ENCODE peak calls at places on chromosomes 16 and 17, in six cellular contexts. X is tibial nerve, A is A549, W is fibroblast of mammary gland, C is prostate gland, P is dorsolateral prefrontal cortex. F is an unnamed sample.

GRCh38 chr17:12549499-12549901 is 116.2 kb upstream of the MYOCD start:
- DNase-seq in A (no peak), P (no peak), C (no peak), X (no peak), W (no peak), F (peak; percentile 20)

GRCh38 chr16:9040766-9041430 is 50.5 kb upstream of the HAPSTR1 start:
- DNase-seq in P (no peak), W (no peak), A (no peak), X (no peak), C (no peak), F (no peak)

GRCh38 chr17:39923230-39923629 is 4.2 kb downstream of the ORMDL3 start:
- DNase-seq in P (no peak), W (no peak), C (no peak), A (no peak), X (no peak), F (no peak)

GRCh38 chr16:554640-555413 is 5.4 kb upstream of the PRR35 start:
- DNase-seq in X (no peak), A (no peak), C (peak; percentile 20), W (peak; percentile 80), P (no peak), F (no peak)

GRCh38 chr17:33028778-33029177 is 37.1 kb downstream of the SPACA3 start:
- DNase-seq in X (no peak), W (no peak), P (no peak), A (no peak), C (no peak), F (no peak)

GRCh38 chr16:30526137-30526822 is at the start of gene ZNF768:
- DNase-seq in W (peak; percentile 7), X (no peak), P (no peak), C (no peak), A (peak; percentile 44), F (peak; percentile 40)

GRCh38 chr17:76327689-76328088 is 19.6 kb upstream of the QRICH2 start:
- DNase-seq in C (no peak), A (no peak), X (no peak), W (no peak), P (no peak), F (no peak)

GRCh38 chr17:73410586-73411329 is 99.0 kb upstream of the CDC42EP4 start:
- DNase-seq in C (no peak), W (no peak), A (no peak), X (no peak), P (no peak), F (no peak)

GRCh38 chr17:19354748-19355147 is 7.8 kb downstream of the B9D1 start:
- DNase-seq in P (no peak), A (no peak), C (no peak), W (no peak), X (no peak), F (no peak)

GRCh38 chr17:44636562-44636961 is 19.7 kb upstream of the MEIOC start:
- DNase-seq in P (no peak), W (peak; percentile 67), A (peak; percentile 67), C (no peak), X (no peak), F (peak; percentile 81)

GRCh38 chr16:2698996-2699750 is 16.9 kb downstream of the KCTD5 start:
- DNase-seq in X (no peak), P (peak; percentile 61), C (no peak), A (no peak), W (no peak), F (no peak)

GRCh38 chr16:47113130-47113529 is 30.6 kb downstream of the NETO2 start:
- DNase-seq in A (no peak), W (no peak), C (no peak), X (no peak), P (no peak), F (no peak)

GRCh38 chr17:16444258-16444886 is 29.0 kb downstream of the TRPV2 start:
- DNase-seq in X (no peak), C (no peak), A (no peak), P (no peak), W (peak; percentile 43), F (no peak)

GRCh38 chr16:16131659-16132058 is 91.6 kb downstream of the ABCC6 start:
- DNase-seq in W (no peak), C (no peak), X (no peak), P (no peak), A (no peak), F (no peak)

GRCh38 chr17:58339775-58340622 is 11.4 kb upstream of the TSPOAP1 start:
- DNase-seq in A (no peak), W (no peak), P (no peak), C (no peak), X (no peak), F (no peak)

GRCh38 chr16:11407047-11407982 is 62.1 kb downstream of the RMI2 start:
- DNase-seq in P (no peak), X (peak; percentile 53), C (peak; percentile 65), A (peak; percentile 84), W (peak; percentile 74), F (peak; percentile 85)

GRCh38 chr17:12973496-12974318 is 44.1 kb downstream of the ELAC2 start:
- DNase-seq in A (no peak), C (no peak), W (no peak), X (no peak), P (no peak), F (no peak)

GRCh38 chr17:6161456-6161855 is 91.3 kb downstream of the WSCD1 start:
- DNase-seq in X (no peak), A (no peak), W (no peak), P (no peak), C (no peak), F (no peak)

GRCh38 chr17:81519284-81520020 is 6.9 kb upstream of the ACTG1 start:
- DNase-seq in W (no peak), A (peak; percentile 61), P (no peak), X (no peak), C (peak; percentile 60), F (no peak)

GRCh38 chr17:75430159-75430748 is 24.8 kb upstream of the GRB2 start:
- DNase-seq in X (no peak), C (no peak), A (peak; percentile 91), P (no peak), W (no peak), F (peak; percentile 47)

GRCh38 chr17:68771867-68772515 is 170.8 kb upstream of the FAM20A start:
- DNase-seq in W (peak; percentile 85), A (peak; percentile 54), P (no peak), C (no peak), X (no peak), F (peak; percentile 92)

GRCh38 chr17:4116516-4116915 is 26.3 kb downstream of the ZZEF1 start:
- DNase-seq in P (no peak), C (no peak), X (no peak), W (no peak), A (no peak), F (no peak)

GRCh38 chr17:50868594-50868993 is 2.4 kb upstream of the TOB1 start:
- DNase-seq in X (no peak), A (no peak), C (no peak), P (no peak), W (no peak), F (no peak)
- H3K4me3 ChIP-seq in X (peak overlapping the region; percentile 97), A (peak overlapping the region; percentile 92), C (peak overlapping the region; percentile 79), P (peak overlapping the region; percentile 92), W (no peak overlapping the region), F (no peak overlapping the region)

GRCh38 chr17:79865351-79866210 is 26.3 kb upstream of the CBX4 start:
- DNase-seq in W (no peak), P (no peak), X (no peak), A (no peak), C (no peak), F (no peak)

GRCh38 chr17:79866791-79867190 is 27.6 kb upstream of the CBX4 start:
- DNase-seq in C (no peak), X (no peak), A (no peak), W (no peak), P (no peak), F (no peak)

GRCh38 chr17:79862771-79863440 is 23.7 kb upstream of the CBX4 start:
- DNase-seq in X (no peak), P (no peak), C (no peak), A (no peak), W (no peak), F (no peak)

GRCh38 chr17:79864147-79864546 is 24.9 kb upstream of the CBX4 start:
- DNase-seq in X (no peak), C (no peak), W (no peak), A (no peak), P (no peak), F (no peak)

GRCh38 chr17:79864617-79865250 is 25.5 kb upstream of the CBX4 start:
- DNase-seq in W (no peak), P (no peak), A (no peak), X (no peak), C (no peak), F (no peak)
- TF ChIP-seq CTCF in W (no peak), P (no peak), A (no peak), X (no peak), C (no peak), F (no peak)

GRCh38 chr17:49760296-49760695 is 3.6 kb downstream of the FAM117A start:
- DNase-seq in W (no peak), C (no peak), X (no peak), P (no peak), A (no peak), F (no peak)
- H3K4me3 ChIP-seq in W (no peak overlapping the region), C (no peak overlapping the region), X (no peak overlapping the region), P (no peak overlapping the region), A (no peak overlapping the region), F (no peak overlapping the region)

GRCh38 chr17:60231234-60231633 is 81.5 kb downstream of the CA4 start:
- DNase-seq in X (no peak), P (no peak), C (no peak), W (peak; percentile 51), A (peak; percentile 41), F (peak; percentile 60)
- TF ChIP-seq CTCF in X (peak; percentile 45), P (peak; percentile 55), C (no peak), W (peak; percentile 61), A (peak; percentile 68), F (peak; percentile 68)

DNA sequence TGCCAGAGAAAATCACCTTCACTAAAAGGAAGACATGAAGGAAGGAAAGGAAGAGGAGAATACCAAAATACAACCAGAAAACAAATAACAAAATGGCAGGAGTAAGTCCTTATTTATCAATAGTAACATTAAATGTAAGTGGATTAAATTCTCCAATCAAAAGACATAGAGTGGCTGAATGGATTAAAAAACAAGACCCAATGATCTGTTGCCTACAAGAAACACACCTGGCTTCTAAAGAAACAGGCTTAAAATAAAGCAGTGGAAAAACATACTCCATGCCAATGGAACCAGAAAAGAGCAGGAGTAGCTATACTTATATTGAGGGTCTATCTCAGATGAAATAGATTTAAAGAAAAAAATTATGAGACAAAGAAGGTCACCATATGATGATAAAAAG is 86.4 kb upstream of the METRNL start:
- DNase-seq in X (no peak), C (no peak), W (no peak), A (no peak), P (no peak), F (no peak)
- H3K4me3 ChIP-seq in X (no peak overlapping the region), C (no peak overlapping the region), W (no peak overlapping the region), A (no peak overlapping the region), P (no peak overlapping the region), F (no peak overlapping the region)

GRCh38 chr17:42407289-42407836 is 15.7 kb downstream of the CAVIN1 start:
- DNase-seq in C (peak; percentile 96), X (peak; percentile 71), W (peak; percentile 60), A (peak; percentile 96), P (peak; percentile 86), F (peak; percentile 84)

GRCh38 chr17:42406602-42407288 is 16.3 kb downstream of the CAVIN1 start:
- DNase-seq in W (no peak), X (no peak), P (no peak), A (no peak), C (no peak), F (no peak)

GRCh38 chr17:42405963-42406495 is 17.0 kb downstream of the CAVIN1 start:
- DNase-seq in C (peak; percentile 74), A (peak; percentile 90), X (peak; percentile 87), W (peak; percentile 93), P (peak; percentile 88), F (peak; percentile 80)

GRCh38 chr17:42409467-42410351 is 13.3 kb downstream of the CAVIN1 start:
- DNase-seq in X (peak; percentile 76), W (peak; percentile 95), P (no peak), C (peak; percentile 79), A (peak; percentile 99), F (peak; percentile 95)

GRCh38 chr17:42408076-42408475 is 15.0 kb downstream of the CAVIN1 start:
- DNase-seq in C (no peak), P (peak; percentile 84), X (no peak), W (no peak), A (no peak), F (peak; percentile 51)
- TF ChIP-seq CTCF in C (no peak), P (no peak), X (no peak), W (no peak), A (no peak), F (no peak)